ENCODE peak calls at places on chromosomes 13 and 19, in six cellular contexts. One of them, this sample, is unnamed.

GRCh38 chr13:39269411-39269810 is 231.2 kb downstream of the NHLRC3 start:
- DNase-seq in K562: no peak
- DNase-seq in HepG2: no peak
- DNase-seq in GM12891: no peak
- DNase-seq in GM12878: no peak
- DNase-seq in H1: no peak
- DNase-seq in this sample: no peak

GRCh38 chr19:54558339-54558738 is 15.3 kb upstream of the LILRA2 start:
- DNase-seq in H1: no peak
- DNase-seq in HepG2: no peak
- DNase-seq in K562: no peak
- DNase-seq in GM12878: no peak
- DNase-seq in GM12891: no peak
- DNase-seq in this sample: no peak

GRCh38 chr19:45947926-45948325 is 25.7 kb downstream of the NOVA2 start:
- DNase-seq in K562: no peak
- DNase-seq in H1: no peak
- DNase-seq in GM12891: no peak
- DNase-seq in HepG2: no peak
- DNase-seq in GM12878: no peak
- DNase-seq in this sample: no peak

GRCh38 chr13:32121316-32121715 is 89.7 kb downstream of the FRY start:
- DNase-seq in GM12878: no peak
- DNase-seq in K562: no peak
- DNase-seq in HepG2: no peak
- DNase-seq in GM12891: no peak
- DNase-seq in H1: no peak
- DNase-seq in this sample: no peak

GRCh38 chr13:66926851-66927524 is 303.1 kb downstream of the PCDH9 start:
- DNase-seq in K562: no peak
- DNase-seq in H1: no peak
- DNase-seq in HepG2: no peak
- DNase-seq in GM12891: no peak
- DNase-seq in GM12878: no peak
- DNase-seq in this sample: no peak

GRCh38 chr13:27038323-27038722 is 133.3 kb downstream of the USP12 start:
- DNase-seq in GM12891: no peak
- DNase-seq in K562: no peak
- DNase-seq in HepG2: no peak
- DNase-seq in GM12878: no peak
- DNase-seq in H1: no peak
- DNase-seq in this sample: no peak

GRCh38 chr13:75715598-75716523 is 79.7 kb downstream of the LMO7 start:
- DNase-seq in GM12878: peak; percentile 41
- DNase-seq in H1: no peak
- DNase-seq in GM12891: no peak
- DNase-seq in HepG2: no peak
- DNase-seq in K562: no peak
- DNase-seq in this sample: no peak

GRCh38 chr13:33471182-33471581 is 185.6 kb upstream of the STARD13 start:
- DNase-seq in HepG2: no peak
- DNase-seq in H1: no peak
- DNase-seq in K562: no peak
- DNase-seq in GM12878: no peak
- DNase-seq in GM12891: no peak
- DNase-seq in this sample: no peak

GRCh38 chr13:51919531-51919930 is 57.8 kb downstream of the CCDC70 start:
- DNase-seq in HepG2: no peak
- DNase-seq in H1: no peak
- DNase-seq in GM12878: no peak
- DNase-seq in K562: no peak
- DNase-seq in GM12891: no peak
- DNase-seq in this sample: no peak

GRCh38 chr13:30713133-30713532 is 22.2 kb upstream of the ALOX5AP start:
- DNase-seq in K562: peak; percentile 6
- DNase-seq in GM12878: no peak
- DNase-seq in GM12891: no peak
- DNase-seq in H1: no peak
- DNase-seq in HepG2: no peak
- DNase-seq in this sample: no peak

GRCh38 chr19:55133639-55134444 is 15.2 kb downstream of the TNNT1 start:
- DNase-seq in H1: no peak
- DNase-seq in HepG2: no peak
- DNase-seq in GM12878: no peak
- DNase-seq in K562: no peak
- DNase-seq in GM12891: no peak
- DNase-seq in this sample: no peak

GRCh38 chr13:62294210-62294609 is 878.6 kb upstream of the PCDH20 start:
- DNase-seq in GM12878: no peak
- DNase-seq in H1: no peak
- DNase-seq in HepG2: no peak
- DNase-seq in GM12891: no peak
- DNase-seq in K562: no peak
- DNase-seq in this sample: no peak

GRCh38 chr13:34352958-34353357 is 535.0 kb downstream of the RFC3 start:
- DNase-seq in H1: no peak
- DNase-seq in GM12891: no peak
- DNase-seq in HepG2: no peak
- DNase-seq in K562: no peak
- DNase-seq in GM12878: no peak
- DNase-seq in this sample: no peak

DNA sequence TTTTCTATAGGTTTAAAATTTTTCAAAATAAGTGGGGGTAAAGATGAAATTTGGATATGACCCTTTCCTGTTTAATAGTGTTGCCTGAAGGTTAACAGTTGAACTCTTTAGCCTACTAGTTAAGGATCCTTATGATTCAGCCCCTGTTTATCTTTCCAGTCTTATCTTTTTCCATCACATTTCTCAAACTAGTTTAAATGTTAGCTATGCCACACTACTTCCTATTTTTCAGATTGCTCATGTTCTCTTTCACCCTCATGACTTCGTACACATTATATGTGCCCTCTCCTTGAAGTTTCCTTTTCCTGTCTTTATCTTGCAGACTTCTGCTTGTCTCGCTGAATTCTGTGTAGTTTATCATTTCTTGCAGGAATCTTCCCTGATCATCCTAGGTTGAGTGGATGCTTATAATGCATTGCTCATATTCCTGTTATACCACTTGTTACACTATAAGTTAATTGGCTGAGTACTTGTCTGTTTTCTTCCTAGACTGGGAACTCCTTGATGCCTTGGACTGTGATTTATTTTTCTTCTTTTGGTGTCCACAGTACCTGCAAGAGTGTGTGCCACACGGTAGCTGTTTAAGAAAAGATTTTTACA is 86.7 kb downstream of the FNDC3A start:
- DNase-seq in K562: peak; percentile 30
- DNase-seq in H1: no peak
- DNase-seq in GM12878: no peak
- DNase-seq in GM12891: no peak
- DNase-seq in HepG2: no peak
- DNase-seq in this sample: no peak
- TF ChIP-seq POLR2AphosphoS5 in K562: no peak
- TF ChIP-seq POLR2AphosphoS5 in H1: no peak
- TF ChIP-seq POLR2AphosphoS5 in GM12878: no peak
- TF ChIP-seq POLR2AphosphoS5 in GM12891: no peak
- TF ChIP-seq POLR2AphosphoS5 in HepG2: no peak
- TF ChIP-seq POLR2AphosphoS5 in this sample: no peak

GRCh38 chr13:109647699-109648098 is 138.7 kb downstream of the IRS2 start:
- DNase-seq in GM12878: no peak
- DNase-seq in HepG2: no peak
- DNase-seq in H1: no peak
- DNase-seq in GM12891: no peak
- DNase-seq in K562: no peak
- DNase-seq in this sample: no peak
- TF ChIP-seq TAF1 in GM12878: no peak
- TF ChIP-seq TAF1 in HepG2: no peak
- TF ChIP-seq TAF1 in H1: no peak
- TF ChIP-seq TAF1 in GM12891: no peak
- TF ChIP-seq TAF1 in K562: no peak
- TF ChIP-seq TAF1 in this sample: no peak

DNA sequence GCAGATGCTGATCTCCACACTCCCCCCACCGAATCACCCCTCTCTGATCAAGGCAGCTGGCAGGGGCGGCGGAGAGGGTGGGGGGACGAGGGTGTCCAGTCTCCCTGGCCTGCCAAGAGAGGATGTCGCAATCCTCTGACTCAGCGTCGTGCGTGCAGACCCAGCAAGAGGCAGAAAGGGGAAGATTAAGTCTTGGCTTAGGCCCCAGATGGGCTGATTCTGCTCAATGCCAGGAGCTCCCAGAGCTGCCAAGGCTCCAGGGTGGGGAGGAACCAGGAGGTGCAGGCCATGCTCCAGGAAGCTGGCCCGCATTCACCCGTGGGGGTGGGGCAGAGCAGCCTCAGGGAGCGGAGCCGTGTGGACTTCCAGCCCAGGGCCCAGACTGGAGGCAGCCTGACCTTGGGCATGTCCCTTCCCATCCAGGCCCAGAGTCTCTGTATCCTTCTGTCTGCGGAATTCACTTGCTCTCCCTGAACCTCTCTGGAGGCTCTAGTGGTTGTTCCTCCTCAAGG is 6.6 kb upstream of the BCL3 start:
- DNase-seq in K562: peak; percentile 90
- DNase-seq in H1: no peak
- DNase-seq in GM12878: no peak
- DNase-seq in HepG2: peak; percentile 78
- DNase-seq in GM12891: no peak
- DNase-seq in this sample: no peak
- TF ChIP-seq POLR2A in K562: no peak
- TF ChIP-seq POLR2A in H1: no peak
- TF ChIP-seq POLR2A in GM12878: no peak
- TF ChIP-seq POLR2A in HepG2: peak; percentile 28
- TF ChIP-seq POLR2A in GM12891: no peak
- TF ChIP-seq POLR2A in this sample: no peak

DNA sequence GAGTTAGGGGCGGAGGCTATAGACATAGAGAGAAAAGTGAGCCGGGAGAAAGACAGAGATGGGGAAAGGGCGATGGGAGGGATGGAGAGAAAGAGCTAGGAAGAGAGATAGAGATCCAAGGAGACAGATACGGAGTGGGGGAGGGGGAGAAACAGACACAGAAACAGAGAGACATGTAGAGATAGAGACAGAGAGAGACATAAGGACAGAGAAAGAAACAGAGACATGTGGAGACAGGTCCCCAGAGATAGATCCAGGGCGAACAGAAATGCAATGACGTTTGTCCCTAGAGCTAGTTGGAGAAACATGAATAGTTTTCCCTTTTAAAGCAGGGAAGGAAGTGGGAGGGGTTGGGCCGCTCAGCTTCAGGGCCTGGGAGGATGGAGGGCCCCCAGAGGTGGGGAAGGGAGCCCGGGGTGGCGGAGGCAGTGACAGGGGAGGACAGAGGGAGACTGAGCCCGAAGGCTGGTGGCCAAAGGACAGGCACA is 4.6 kb downstream of the PPP1R14A start:
- DNase-seq in HepG2: no peak
- DNase-seq in GM12891: no peak
- DNase-seq in GM12878: no peak
- DNase-seq in H1: no peak
- DNase-seq in K562: no peak
- DNase-seq in this sample: no peak
- TF ChIP-seq POLR2AphosphoS5 in HepG2: no peak
- TF ChIP-seq POLR2AphosphoS5 in GM12891: no peak
- TF ChIP-seq POLR2AphosphoS5 in GM12878: no peak
- TF ChIP-seq POLR2AphosphoS5 in H1: no peak
- TF ChIP-seq POLR2AphosphoS5 in K562: no peak
- TF ChIP-seq POLR2AphosphoS5 in this sample: no peak

GRCh38 chr13:112713517-112714253 is 23.8 kb downstream of the ATP11A start:
- DNase-seq in GM12891: no peak
- DNase-seq in K562: peak; percentile 35
- DNase-seq in GM12878: no peak
- DNase-seq in HepG2: no peak
- DNase-seq in H1: no peak
- DNase-seq in this sample: no peak
- TF ChIP-seq TAF1 in GM12891: no peak
- TF ChIP-seq TAF1 in K562: no peak
- TF ChIP-seq TAF1 in GM12878: no peak
- TF ChIP-seq TAF1 in HepG2: no peak
- TF ChIP-seq TAF1 in H1: no peak
- TF ChIP-seq TAF1 in this sample: no peak

GRCh38 chr19:53254451-53255341 is at the start of gene ZNF677:
- DNase-seq in HepG2: no peak
- DNase-seq in H1: peak; percentile 66
- DNase-seq in GM12891: peak; percentile 59
- DNase-seq in K562: peak; percentile 35
- DNase-seq in GM12878: no peak
- DNase-seq in this sample: no peak
- TF ChIP-seq POLR2A in HepG2: no peak
- TF ChIP-seq POLR2A in H1: peak; percentile 52
- TF ChIP-seq POLR2A in GM12891: no peak
- TF ChIP-seq POLR2A in K562: no peak
- TF ChIP-seq POLR2A in GM12878: peak; percentile 26
- TF ChIP-seq POLR2A in this sample: no peak

GRCh38 chr19:18430417-18431144 is 7.4 kb downstream of the ISYNA1 start:
- DNase-seq in GM12891: no peak
- DNase-seq in K562: no peak
- DNase-seq in H1: no peak
- DNase-seq in GM12878: no peak
- DNase-seq in HepG2: no peak
- DNase-seq in this sample: no peak
- TF ChIP-seq POLR2AphosphoS5 in GM12891: no peak
- TF ChIP-seq POLR2AphosphoS5 in K562: no peak
- TF ChIP-seq POLR2AphosphoS5 in H1: no peak
- TF ChIP-seq POLR2AphosphoS5 in GM12878: no peak
- TF ChIP-seq POLR2AphosphoS5 in HepG2: no peak
- TF ChIP-seq POLR2AphosphoS5 in this sample: no peak